ENCODE peak calls at places on chromosomes 3 and 15, in six cellular contexts. Z is osteoblast, Q is heart right ventricle, D is mesenchymal stem cell, C is HCT116, F is OCI-LY7. H is an unnamed sample.

GRCh38 chr3:107933450-107933849 is 157.4 kb downstream of the CD47 start:
- DNase-seq in Z (no peak), Q (no peak), D (no peak), C (no peak), F (no peak), H (no peak)

GRCh38 chr15:56915888-56916287 is 2.6 kb upstream of the TCF12 start:
- DNase-seq in Z (no peak), Q (no peak), D (no peak), C (no peak), F (no peak), H (no peak)

GRCh38 chr3:127750226-127751031 is 71.9 kb downstream of the MGLL start:
- DNase-seq in Z (peak), Q (no peak), D (peak), C (no peak), F (peak), H (no peak)

GRCh38 chr15:63444607-63445006 is 59.8 kb upstream of the USP3 start:
- DNase-seq in Z (no peak), Q (no peak), D (no peak), C (no peak), F (no peak), H (no peak)

GRCh38 chr15:64566629-64567427 is 106.5 kb downstream of the ZNF609 start:
- DNase-seq in Z (no peak), Q (no peak), D (peak), C (no peak), F (no peak), H (no peak)

GRCh38 chr3:155320934-155321333 is 27.5 kb upstream of the STRIT1 start:
- DNase-seq in Z (no peak), Q (no peak), D (no peak), C (no peak), F (no peak), H (no peak)

GRCh38 chr15:94052711-94053110 is 178.7 kb upstream of the MCTP2 start:
- DNase-seq in Z (no peak), Q (no peak), D (no peak), C (no peak), F (no peak), H (no peak)

GRCh38 chr3:184003187-184003967 is 14.3 kb downstream of the ABCC5 start:
- DNase-seq in Z (peak), Q (no peak), D (peak), C (no peak), F (no peak), H (no peak)

GRCh38 chr3:51311055-51311454 is 74.0 kb upstream of the MANF start:
- DNase-seq in Z (peak), Q (no peak), D (peak), C (peak), F (peak), H (no peak)

GRCh38 chr15:100437261-100437660 is 91.5 kb downstream of the CERS3 start:
- DNase-seq in Z (no peak), Q (no peak), D (no peak), C (no peak), F (no peak), H (no peak)

GRCh38 chr3:112635674-112636073 is 5.3 kb downstream of the CCDC80 start:
- DNase-seq in Z (peak), Q (no peak), D (peak), C (no peak), F (no peak), H (peak)

GRCh38 chr3:126494204-126494603 is 18.5 kb upstream of the ZXDC start:
- DNase-seq in Z (peak), Q (no peak), D (no peak), C (no peak), F (peak), H (no peak)

GRCh38 chr3:3097958-3098357 is 12.2 kb downstream of the IL5RA start:
- DNase-seq in Z (no peak), Q (no peak), D (no peak), C (no peak), F (no peak), H (no peak)

GRCh38 chr3:186079925-186080324 is 29.0 kb downstream of the ETV5 start:
- DNase-seq in Z (no peak), Q (no peak), D (no peak), C (no peak), F (no peak), H (no peak)

GRCh38 chr3:63972196-63972595 is 51.1 kb downstream of the PSMD6 start:
- DNase-seq in Z (peak), Q (no peak), D (peak), C (no peak), F (no peak), H (no peak)

GRCh38 chr3:108053025-108053424 is 37.8 kb downstream of the CD47 start:
- DNase-seq in Z (no peak), Q (no peak), D (no peak), C (no peak), F (no peak), H (no peak)

GRCh38 chr3:52204337-52205073 is 6.5 kb downstream of the ALAS1 start:
- DNase-seq in Z (no peak), Q (no peak), D (no peak), C (no peak), F (no peak), H (no peak)

GRCh38 chr15:80154336-80154735 is 1.5 kb downstream of the FAH start:
- DNase-seq in Z (no peak), Q (no peak), D (peak), C (no peak), F (no peak), H (no peak)

GRCh38 chr3:190883973-190884832 is 21.7 kb upstream of the GMNC start:
- DNase-seq in Z (peak), Q (no peak), D (peak), C (peak), F (peak), H (peak)

GRCh38 chr3:177498037-177498857 is 301.0 kb upstream of the TBL1XR1 start:
- DNase-seq in Z (no peak), Q (no peak), D (no peak), C (no peak), F (no peak), H (no peak)

GRCh38 chr3:45208587-45208986 is 17.5 kb downstream of the TMEM158 start:
- DNase-seq in Z (no peak), Q (no peak), D (no peak), C (no peak), F (no peak), H (no peak)

GRCh38 chr3:192261135-192261534 is 466.2 kb downstream of the FGF12 start:
- DNase-seq in Z (no peak), Q (no peak), D (no peak), C (no peak), F (no peak), H (no peak)

GRCh38 chr3:45591547-45591912 is 3.0 kb upstream of the LIMD1 start:
- DNase-seq in Z (no peak), Q (no peak), D (no peak), C (no peak), F (no peak), H (no peak)

GRCh38 chr3:59266551-59266950 is 216.7 kb upstream of the CFAP20DC start:
- DNase-seq in Z (no peak), Q (no peak), D (peak), C (no peak), F (no peak), H (no peak)

GRCh38 chr3:53242155-53242554 is 13.7 kb downstream of the TKT start:
- DNase-seq in Z (peak), Q (no peak), D (no peak), C (no peak), F (no peak), H (no peak)

GRCh38 chr3:53244281-53244680 is 11.5 kb downstream of the TKT start:
- DNase-seq in Z (no peak), Q (no peak), D (no peak), C (no peak), F (no peak), H (no peak)

GRCh38 chr3:53243165-53243564 is 12.7 kb downstream of the TKT start:
- DNase-seq in Z (peak), Q (no peak), D (peak), C (no peak), F (no peak), H (no peak)

GRCh38 chr3:53242642-53243041 is 13.2 kb downstream of the TKT start:
- DNase-seq in Z (peak), Q (no peak), D (peak), C (no peak), F (no peak), H (no peak)

GRCh38 chr3:53243785-53244184 is 12.0 kb downstream of the TKT start:
- DNase-seq in Z (no peak), Q (no peak), D (no peak), C (no peak), F (no peak), H (no peak)
- H3K4me3 ChIP-seq in Z (no peak), Q (no peak), D (no peak), C (no peak), F (no peak), H (no peak)

DNA sequence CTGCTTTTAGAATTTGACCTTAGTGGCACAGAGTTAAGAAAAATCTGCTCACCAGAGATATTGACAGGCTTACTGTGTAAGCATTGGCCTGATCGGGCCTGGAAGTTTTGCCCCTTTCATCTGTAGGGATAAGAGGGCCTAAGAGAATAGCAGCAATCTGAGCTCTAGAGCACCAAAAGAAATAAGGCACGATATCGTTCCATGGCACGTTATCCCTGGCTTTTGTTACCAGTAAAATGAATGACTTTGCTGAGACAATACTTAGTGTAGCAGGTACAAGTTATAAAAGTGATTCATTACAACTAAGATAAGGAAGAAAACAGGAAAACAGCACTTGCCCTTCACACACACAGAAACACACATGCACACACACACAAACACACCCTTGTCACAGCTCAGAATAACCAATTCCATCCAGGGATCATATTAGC is 5.0 kb downstream of the THBS1 start:
- DNase-seq in Z (peak), Q (no peak), D (peak), C (no peak), F (no peak), H (no peak)
- H3K27ac ChIP-seq in Z (peak), Q (no peak), D (peak), C (no peak), F (no peak), H (no peak)

DNA sequence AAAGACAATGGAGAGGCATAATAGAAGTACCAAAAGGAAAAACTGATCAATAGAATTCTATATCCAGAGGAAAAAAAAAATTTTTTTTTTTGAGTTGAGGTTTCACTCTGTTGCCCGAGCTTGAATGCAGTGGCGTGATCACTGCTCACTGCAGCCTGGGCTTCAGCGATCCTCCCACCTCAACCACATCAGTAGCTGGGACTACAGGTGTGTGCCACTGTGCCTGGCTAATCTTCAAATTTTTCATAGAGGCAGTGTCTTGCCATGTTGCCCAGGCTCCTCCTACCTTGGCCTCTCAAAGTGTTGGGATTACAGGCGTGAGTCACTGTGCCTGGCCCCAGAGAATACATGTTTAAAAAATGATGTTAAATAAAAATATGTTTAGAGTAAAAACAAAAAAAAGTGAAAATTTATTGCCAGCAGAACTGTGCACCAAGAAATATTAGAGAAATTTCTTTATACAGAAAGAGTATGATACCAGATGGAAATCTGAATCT is 154.3 kb upstream of the ZBTB20 start:
- DNase-seq in Z (peak), Q (no peak), D (no peak), C (no peak), F (no peak), H (no peak)
- H3K4me3 ChIP-seq in Z (no peak), Q (no peak), D (no peak), C (no peak), F (no peak), H (no peak)

GRCh38 chr15:97140216-97140615 is 809.7 kb downstream of the NR2F2 start:
- DNase-seq in Z (no peak), Q (no peak), D (no peak), C (no peak), F (no peak), H (no peak)

GRCh38 chr15:97141360-97141759 is 810.9 kb downstream of the NR2F2 start:
- DNase-seq in Z (no peak), Q (no peak), D (no peak), C (no peak), F (no peak), H (no peak)

DNA sequence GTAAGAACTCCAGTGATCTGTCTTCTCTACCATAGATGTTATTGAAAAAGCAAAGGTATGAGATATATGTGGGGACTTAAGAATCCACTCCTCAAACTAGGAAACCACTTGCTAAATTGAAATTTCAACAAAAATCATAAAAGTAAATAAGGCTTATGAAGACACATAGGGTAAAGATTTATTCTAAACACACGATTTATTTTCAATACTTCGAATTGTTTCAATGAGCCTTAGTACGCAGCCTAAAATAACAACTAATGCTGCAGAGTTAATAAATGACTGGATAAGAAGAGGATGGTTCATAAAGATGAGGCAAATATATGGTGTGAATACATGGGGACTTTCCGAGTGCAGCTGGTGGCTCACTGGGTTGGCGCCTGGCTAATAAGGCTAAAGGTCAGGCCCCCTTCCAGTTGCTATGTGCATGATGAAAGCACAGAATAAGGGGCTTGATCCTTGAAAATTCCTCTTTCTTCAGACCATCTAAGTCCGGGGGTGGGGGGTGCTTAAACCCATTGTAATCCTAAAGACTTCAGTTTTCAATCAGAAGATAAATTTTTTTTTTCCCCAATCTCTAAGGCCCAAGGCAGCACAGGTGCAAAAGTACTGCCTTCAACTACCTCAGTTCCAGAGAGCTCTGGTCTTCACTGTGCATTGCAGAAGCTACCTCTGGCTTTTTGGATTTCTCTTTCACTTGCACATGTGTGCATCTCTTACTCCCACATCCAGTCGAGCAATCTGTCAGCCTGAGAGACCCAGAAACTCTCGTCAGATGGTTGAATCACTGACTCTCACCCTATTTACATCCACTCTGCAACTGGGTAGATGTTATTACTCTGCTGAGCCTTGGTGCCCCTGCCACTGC is 813.6 kb downstream of the NR2F2 start:
- DNase-seq in Z (no peak), Q (no peak), D (no peak), C (no peak), F (no peak), H (no peak)
- H3K27ac ChIP-seq in Z (no peak), Q (no peak), D (no peak), C (no peak), F (no peak), H (no peak)

H was measured in ovary.